ENCODE peak calls at places on chromosomes 2 and 18, in four cellular contexts. One of them, this sample, is unnamed.
A peak's percentile ranks its signal among the peaks of the same experiment; 100 is the strongest.

GRCh38 chr2:85843543-85843942 is 45.2 kb downstream of the ST3GAL5 start:
- DNase-seq in bronchial epithelial cell: no peak
- DNase-seq in prostate gland: no peak
- DNase-seq in fibroblast of lung: no peak
- DNase-seq in this sample: no peak

GRCh38 chr2:162928356-162928755 is 89.8 kb upstream of the KCNH7 start:
- DNase-seq in bronchial epithelial cell: peak; percentile 85
- DNase-seq in prostate gland: no peak
- DNase-seq in fibroblast of lung: no peak
- DNase-seq in this sample: no peak

GRCh38 chr2:46337208-46337994 is 40.2 kb downstream of the EPAS1 start:
- DNase-seq in bronchial epithelial cell: no peak
- DNase-seq in prostate gland: no peak
- DNase-seq in fibroblast of lung: no peak
- DNase-seq in this sample: no peak

GRCh38 chr2:148969585-148970180 is 68.8 kb upstream of the LYPD6B start:
- DNase-seq in bronchial epithelial cell: no peak
- DNase-seq in prostate gland: no peak
- DNase-seq in fibroblast of lung: no peak
- DNase-seq in this sample: no peak

GRCh38 chr2:237617305-237617982 is 9.9 kb upstream of the LRRFIP1 start:
- DNase-seq in bronchial epithelial cell: no peak
- DNase-seq in prostate gland: no peak
- DNase-seq in fibroblast of lung: no peak
- DNase-seq in this sample: no peak

GRCh38 chr2:81283081-81283480 is 978.5 kb upstream of the LRRTM1 start:
- DNase-seq in bronchial epithelial cell: no peak
- DNase-seq in prostate gland: no peak
- DNase-seq in fibroblast of lung: peak; percentile 45
- DNase-seq in this sample: no peak

GRCh38 chr2:11655495-11655894 is 14.5 kb downstream of the NTSR2 start:
- DNase-seq in bronchial epithelial cell: no peak
- DNase-seq in prostate gland: peak; percentile 69
- DNase-seq in fibroblast of lung: peak; percentile 50
- DNase-seq in this sample: no peak

GRCh38 chr2:115400940-115401339 is 958.5 kb downstream of the DPP10 start:
- DNase-seq in bronchial epithelial cell: no peak
- DNase-seq in prostate gland: no peak
- DNase-seq in fibroblast of lung: no peak
- DNase-seq in this sample: no peak

GRCh38 chr18:23401400-23402347 is 51.4 kb upstream of the RIOK3 start:
- DNase-seq in bronchial epithelial cell: no peak
- DNase-seq in prostate gland: no peak
- DNase-seq in fibroblast of lung: peak; percentile 61
- DNase-seq in this sample: no peak

GRCh38 chr2:888211-888801 is 62.3 kb upstream of the SNTG2 start:
- DNase-seq in bronchial epithelial cell: no peak
- DNase-seq in prostate gland: peak; percentile 3
- DNase-seq in fibroblast of lung: no peak
- DNase-seq in this sample: no peak

GRCh38 chr2:228827056-228827455 is 444.0 kb downstream of the PID1 start:
- DNase-seq in bronchial epithelial cell: peak; percentile 43
- DNase-seq in prostate gland: no peak
- DNase-seq in fibroblast of lung: peak; percentile 28
- DNase-seq in this sample: no peak

GRCh38 chr2:41922177-41922576 is 125.6 kb upstream of the PKDCC start:
- DNase-seq in bronchial epithelial cell: no peak
- DNase-seq in prostate gland: no peak
- DNase-seq in fibroblast of lung: no peak
- DNase-seq in this sample: no peak

GRCh38 chr2:28780496-28780895 is 28.9 kb downstream of the PPP1CB start:
- DNase-seq in bronchial epithelial cell: peak; percentile 64
- DNase-seq in prostate gland: no peak
- DNase-seq in fibroblast of lung: no peak
- DNase-seq in this sample: no peak

GRCh38 chr2:225993430-225993829 is 593.9 kb downstream of the NYAP2 start:
- DNase-seq in bronchial epithelial cell: peak; percentile 71
- DNase-seq in prostate gland: no peak
- DNase-seq in fibroblast of lung: peak; percentile 27
- DNase-seq in this sample: no peak

GRCh38 chr2:15359716-15360531 is 201.2 kb downstream of the NBAS start:
- DNase-seq in bronchial epithelial cell: peak; percentile 93
- DNase-seq in prostate gland: no peak
- DNase-seq in fibroblast of lung: peak; percentile 79
- DNase-seq in this sample: no peak

GRCh38 chr2:196079052-196079451 is 10.4 kb upstream of the DNAH7 start:
- DNase-seq in bronchial epithelial cell: no peak
- DNase-seq in prostate gland: no peak
- DNase-seq in fibroblast of lung: no peak
- DNase-seq in this sample: no peak

GRCh38 chr2:217842038-217842437 is 160.8 kb downstream of the TNS1 start:
- DNase-seq in bronchial epithelial cell: no peak
- DNase-seq in prostate gland: no peak
- DNase-seq in fibroblast of lung: no peak
- DNase-seq in this sample: no peak

GRCh38 chr2:145114726-145115125 is 594.8 kb upstream of the ZEB2 start:
- DNase-seq in bronchial epithelial cell: no peak
- DNase-seq in prostate gland: no peak
- DNase-seq in fibroblast of lung: no peak
- DNase-seq in this sample: no peak

GRCh38 chr18:62602706-62603105 is 79.9 kb downstream of the ZCCHC2 start:
- DNase-seq in bronchial epithelial cell: no peak
- DNase-seq in prostate gland: no peak
- DNase-seq in fibroblast of lung: no peak
- DNase-seq in this sample: no peak

GRCh38 chr18:37274309-37274987 is 291.1 kb downstream of the CELF4 start:
- DNase-seq in bronchial epithelial cell: no peak
- DNase-seq in prostate gland: no peak
- DNase-seq in fibroblast of lung: no peak
- DNase-seq in this sample: no peak

GRCh38 chr2:50791271-50791670 is 240.7 kb downstream of the NRXN1 start:
- DNase-seq in bronchial epithelial cell: no peak
- DNase-seq in prostate gland: no peak
- DNase-seq in fibroblast of lung: no peak
- DNase-seq in this sample: no peak

GRCh38 chr18:10351858-10352257 is 102.6 kb upstream of the APCDD1 start:
- DNase-seq in bronchial epithelial cell: no peak
- DNase-seq in prostate gland: no peak
- DNase-seq in fibroblast of lung: no peak
- DNase-seq in this sample: no peak

GRCh38 chr2:197453914-197454398 is 604 bp downstream of the COQ10B start:
- DNase-seq in bronchial epithelial cell: peak; percentile 89
- DNase-seq in prostate gland: peak; percentile 63
- DNase-seq in fibroblast of lung: peak; percentile 94
- DNase-seq in this sample: no peak

GRCh38 chr18:21262979-21263378 is 20.9 kb downstream of the GREB1L start:
- DNase-seq in bronchial epithelial cell: peak; percentile 14
- DNase-seq in prostate gland: no peak
- DNase-seq in fibroblast of lung: no peak
- DNase-seq in this sample: no peak

GRCh38 chr18:49459404-49460171 is 857 bp downstream of the DYM start:
- DNase-seq in bronchial epithelial cell: peak; percentile 33
- DNase-seq in prostate gland: no peak
- DNase-seq in fibroblast of lung: no peak
- DNase-seq in this sample: no peak

GRCh38 chr2:220143336-220143735 is 515.9 kb downstream of the SLC4A3 start:
- DNase-seq in bronchial epithelial cell: peak; percentile 89
- DNase-seq in prostate gland: no peak
- DNase-seq in fibroblast of lung: peak; percentile 81
- DNase-seq in this sample: no peak

DNA sequence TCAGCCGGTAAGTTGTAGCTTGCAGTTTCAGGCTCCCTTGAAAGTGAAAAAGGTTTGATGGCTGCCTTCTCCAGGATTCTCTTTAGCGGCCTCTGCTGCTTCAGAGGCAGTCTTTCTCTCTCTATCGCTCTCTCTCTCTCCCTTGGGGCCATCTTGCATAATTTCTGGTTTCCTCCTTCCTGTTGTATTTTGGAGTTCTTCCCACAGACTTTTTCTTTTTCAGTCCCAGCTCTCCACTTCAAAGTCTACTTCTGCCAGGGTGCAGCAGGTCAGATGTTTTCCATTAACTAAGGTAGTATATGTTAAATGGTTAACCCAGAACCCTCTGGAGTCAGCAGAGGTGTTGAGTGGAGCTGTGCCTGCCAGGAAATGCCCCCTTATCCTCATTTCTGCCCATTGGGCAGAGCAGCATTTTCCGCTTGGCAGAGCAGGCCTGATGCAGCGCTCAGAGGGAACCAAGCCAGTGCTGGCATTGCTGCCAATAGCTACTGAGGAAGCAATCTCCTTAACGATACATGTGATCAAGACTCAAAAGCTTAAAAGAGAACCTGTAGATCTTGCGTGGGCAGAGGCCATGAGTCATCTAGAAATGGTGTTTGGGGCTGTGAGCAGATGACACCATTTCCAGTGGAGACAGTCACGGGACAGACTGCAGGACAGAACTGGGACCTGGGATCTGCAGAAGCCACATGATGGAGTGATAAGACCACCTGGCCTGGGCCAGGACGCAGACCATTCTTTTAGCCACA is 20.8 kb downstream of the DBI start:
- DNase-seq in bronchial epithelial cell: peak; percentile 77
- DNase-seq in prostate gland: peak; percentile 75
- DNase-seq in fibroblast of lung: peak; percentile 73
- DNase-seq in this sample: no peak
- TF ChIP-seq CTCF in bronchial epithelial cell: peak; percentile 10
- TF ChIP-seq CTCF in prostate gland: no peak
- TF ChIP-seq CTCF in fibroblast of lung: peak; percentile 34
- TF ChIP-seq CTCF in this sample: no peak

DNA sequence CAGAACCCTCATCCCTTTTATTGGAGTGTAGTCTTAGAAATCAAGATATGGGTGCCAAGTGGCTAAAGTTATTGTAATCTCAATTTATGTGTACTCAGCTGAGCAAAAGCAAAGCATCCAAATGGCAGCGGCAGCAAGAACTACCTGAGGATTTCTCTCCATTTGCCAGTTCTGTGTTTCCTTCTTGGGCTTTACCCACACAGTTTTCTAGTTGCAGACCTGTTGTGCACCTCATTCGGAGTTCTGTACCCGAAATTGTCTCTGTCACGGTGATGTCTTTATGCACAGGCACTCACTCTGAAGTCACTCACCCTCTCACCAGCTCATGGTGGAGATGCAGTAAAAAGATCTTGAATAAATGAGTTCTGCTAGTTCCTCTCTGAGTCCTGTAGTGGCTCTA is 43.6 kb downstream of the INPP4A start:
- DNase-seq in bronchial epithelial cell: no peak
- DNase-seq in prostate gland: no peak
- DNase-seq in fibroblast of lung: no peak
- DNase-seq in this sample: no peak
- TF ChIP-seq CTCF in bronchial epithelial cell: no peak
- TF ChIP-seq CTCF in prostate gland: no peak
- TF ChIP-seq CTCF in fibroblast of lung: no peak
- TF ChIP-seq CTCF in this sample: no peak

DNA sequence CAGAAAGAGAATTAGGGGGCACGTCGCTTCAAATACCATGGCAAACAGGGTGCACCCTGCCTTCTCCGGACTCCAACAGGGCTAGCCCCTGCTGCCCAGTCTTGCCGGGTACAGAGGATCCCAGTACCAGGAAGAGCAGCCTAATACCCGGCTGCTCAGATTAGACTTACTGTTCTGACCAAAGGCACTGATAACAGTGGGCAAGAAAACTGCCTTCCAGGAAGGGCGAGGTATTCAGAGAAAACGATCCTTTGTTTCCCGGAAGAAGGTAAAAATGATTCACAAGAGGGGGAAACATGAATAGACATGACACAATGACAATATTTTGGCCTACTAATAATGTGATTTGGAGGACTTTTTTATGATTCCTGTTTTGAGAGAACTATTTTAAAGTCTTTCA is 99.9 kb downstream of the SS18 start:
- DNase-seq in bronchial epithelial cell: no peak
- DNase-seq in prostate gland: no peak
- DNase-seq in fibroblast of lung: no peak
- DNase-seq in this sample: no peak
- TF ChIP-seq CTCF in bronchial epithelial cell: no peak
- TF ChIP-seq CTCF in prostate gland: no peak
- TF ChIP-seq CTCF in fibroblast of lung: no peak
- TF ChIP-seq CTCF in this sample: no peak

DNA sequence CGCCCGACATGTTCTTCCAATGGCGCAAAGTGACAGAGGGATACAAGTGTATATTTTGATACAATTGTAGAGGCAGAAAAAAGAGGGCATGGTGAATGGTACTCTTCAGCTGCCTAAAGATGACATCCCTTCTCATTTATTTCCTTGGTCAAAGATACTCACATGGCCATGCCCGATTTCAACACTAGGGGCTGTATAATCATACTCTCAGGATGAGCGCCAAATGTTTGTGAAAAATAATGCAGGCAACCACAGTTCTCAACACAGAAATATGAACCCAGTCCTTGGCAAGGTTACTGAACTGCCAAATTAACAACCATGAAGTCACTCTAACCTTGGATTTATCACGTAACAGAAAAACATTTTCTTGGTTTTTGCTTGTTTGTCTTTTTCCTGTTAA is 204.4 kb downstream of the CCDC102B start:
- DNase-seq in bronchial epithelial cell: no peak
- DNase-seq in prostate gland: no peak
- DNase-seq in fibroblast of lung: no peak
- DNase-seq in this sample: no peak
- TF ChIP-seq CTCF in bronchial epithelial cell: no peak
- TF ChIP-seq CTCF in prostate gland: no peak
- TF ChIP-seq CTCF in fibroblast of lung: peak; percentile 24
- TF ChIP-seq CTCF in this sample: no peak

GRCh38 chr2:13414907-13415306 is 698.2 kb downstream of the TRIB2 start:
- DNase-seq in bronchial epithelial cell: no peak
- DNase-seq in prostate gland: no peak
- DNase-seq in fibroblast of lung: no peak
- DNase-seq in this sample: no peak

DNA sequence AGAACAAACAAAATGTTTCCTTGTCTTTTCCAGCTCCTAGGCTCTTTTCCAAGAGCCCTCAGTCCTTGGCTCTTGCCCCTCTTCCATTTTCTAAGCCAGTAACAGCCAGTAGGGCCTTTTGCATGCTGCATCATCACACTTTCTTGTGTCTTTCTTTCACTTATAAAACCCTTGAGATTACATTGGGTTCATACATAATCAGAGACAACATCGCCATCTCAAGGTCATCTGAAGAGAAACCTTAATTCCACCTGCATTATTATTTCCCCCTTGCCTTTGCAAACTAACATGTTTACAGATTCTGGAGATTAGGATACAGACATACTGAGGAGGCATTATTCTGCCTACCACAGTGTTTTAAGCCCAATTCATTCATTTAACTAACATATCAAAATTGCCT is 697.3 kb downstream of the TRIB2 start:
- DNase-seq in bronchial epithelial cell: peak; percentile 4
- DNase-seq in prostate gland: no peak
- DNase-seq in fibroblast of lung: peak; percentile 1
- DNase-seq in this sample: no peak
- TF ChIP-seq CTCF in bronchial epithelial cell: no peak
- TF ChIP-seq CTCF in prostate gland: no peak
- TF ChIP-seq CTCF in fibroblast of lung: no peak
- TF ChIP-seq CTCF in this sample: peak; percentile 24

DNA sequence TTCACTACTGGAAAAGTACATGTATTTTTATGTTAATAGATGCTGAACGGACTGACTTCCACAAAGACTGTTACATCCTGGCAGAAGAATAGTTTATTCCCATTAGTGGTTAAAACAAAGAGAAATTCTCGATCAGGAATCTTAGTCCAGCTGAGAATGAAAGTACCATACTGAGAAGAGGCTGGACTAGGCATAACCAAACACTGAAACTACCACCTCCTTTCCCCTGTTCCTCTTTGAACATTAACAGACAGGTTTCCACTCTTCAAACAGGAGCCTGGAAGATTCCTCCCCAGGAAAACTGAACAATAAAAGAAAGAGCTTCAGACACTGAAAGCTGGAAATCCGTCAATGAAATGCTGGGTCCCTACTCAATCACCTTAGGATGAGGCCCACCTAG is 25.8 kb downstream of the LDAH start:
- DNase-seq in bronchial epithelial cell: no peak
- DNase-seq in prostate gland: no peak
- DNase-seq in fibroblast of lung: no peak
- DNase-seq in this sample: no peak
- TF ChIP-seq CTCF in bronchial epithelial cell: no peak
- TF ChIP-seq CTCF in prostate gland: no peak
- TF ChIP-seq CTCF in fibroblast of lung: no peak
- TF ChIP-seq CTCF in this sample: no peak